ENCODE peak calls at places on chromosomes 16 and 17, in nine cellular contexts. Y is MM.1S; H is OCI-LY7; I is progenitor cell of endocrine pancreas; K is CD4-positive, alpha-beta T cell; L is endothelial cell; X is psoas muscle; T is astrocyte of the cerebellum; A is B cell. R is an unnamed sample.

GRCh38 chr16:11032922-11033291 is 88.5 kb downstream of the CLEC16A start:
- DNase-seq in Y (no peak), H (no peak), I (no peak), K (no peak), L (no peak), X (peak), T (no peak), A (no peak), R (no peak)

GRCh38 chr17:72943826-72944689 is 148.4 kb downstream of the SLC39A11 start:
- DNase-seq in Y (no peak), H (no peak), I (no peak), K (no peak), L (no peak), X (no peak), T (no peak), A (no peak), R (no peak)

GRCh38 chr16:69762843-69763556 is 868 bp downstream of the WWP2 start:
- DNase-seq in Y (peak), H (peak), I (no peak), K (no peak), L (no peak), X (no peak), T (no peak), A (no peak), R (no peak)

GRCh38 chr17:9414471-9414870 is 161.1 kb downstream of the STX8 start:
- DNase-seq in Y (peak), H (peak), I (no peak), K (no peak), L (no peak), X (no peak), T (no peak), A (no peak), R (no peak)

GRCh38 chr17:75756451-75757085 is 8.4 kb downstream of the GALK1 start:
- DNase-seq in Y (no peak), H (no peak), I (no peak), K (no peak), L (no peak), X (no peak), T (no peak), A (no peak), R (no peak)

GRCh38 chr17:8068736-8069586 is 18.6 kb downstream of the ALOX12B start:
- DNase-seq in Y (no peak), H (no peak), I (no peak), K (no peak), L (no peak), X (no peak), T (no peak), A (no peak), R (no peak)

GRCh38 chr17:77212081-77212832 is 71.5 kb downstream of the SEC14L1 start:
- DNase-seq in Y (peak), H (peak), I (no peak), K (no peak), L (no peak), X (no peak), T (no peak), A (peak), R (no peak)

GRCh38 chr16:83031524-83031923 is 404.8 kb downstream of the CDH13 start:
- DNase-seq in Y (no peak), H (no peak), I (no peak), K (no peak), L (no peak), X (no peak), T (no peak), A (no peak), R (no peak)

GRCh38 chr17:19867094-19867653 is 562 bp downstream of the ULK2 start:
- DNase-seq in Y (peak), H (peak), I (peak), K (peak), L (peak), X (peak), T (peak), A (no peak), R (peak)

GRCh38 chr17:75573540-75573957 is 14.1 kb upstream of the MYO15B start:
- DNase-seq in Y (no peak), H (no peak), I (no peak), K (no peak), L (no peak), X (no peak), T (no peak), A (peak), R (no peak)

GRCh38 chr16:77191259-77191969 is 424 bp downstream of the MON1B start:
- DNase-seq in Y (peak), H (peak), I (no peak), K (no peak), L (no peak), X (peak), T (no peak), A (no peak), R (peak)

DNA sequence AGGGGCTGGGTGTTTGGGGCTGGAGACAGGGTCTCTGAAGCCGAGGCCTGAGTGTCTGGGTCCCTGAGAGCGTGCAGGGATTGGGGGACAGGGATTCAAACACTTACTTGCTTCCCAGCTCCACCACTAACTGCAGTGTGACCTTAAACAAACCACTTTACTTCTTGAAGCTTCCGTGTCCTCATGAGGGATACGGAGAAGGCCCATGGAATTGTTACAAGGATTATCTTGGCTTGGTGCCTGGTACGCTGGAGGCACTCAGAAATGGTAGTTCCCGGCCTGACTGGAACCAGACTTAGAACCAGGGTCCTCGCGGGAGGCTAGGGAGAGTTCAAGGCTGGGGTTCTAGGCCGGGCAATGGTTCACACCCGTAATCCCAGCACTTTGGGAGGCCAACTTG is 2.9 kb upstream of the CXCL16 start:
- DNase-seq in Y (no peak), H (no peak), I (no peak), K (no peak), L (no peak), X (no peak), T (no peak), A (no peak), R (no peak)
- TF ChIP-seq CTCF in Y (no peak), H (no peak), I (no peak), K (no peak), L (no peak), X (no peak), T (no peak), A (no peak), R (no peak)

GRCh38 chr16:2786061-2786825 is 1.1 kb downstream of the PRSS33 start:
- DNase-seq in Y (no peak), H (no peak), I (no peak), K (no peak), L (no peak), X (no peak), T (no peak), A (no peak), R (no peak)

GRCh38 chr16:2784536-2785100 is 2.7 kb downstream of the PRSS33 start:
- DNase-seq in Y (no peak), H (no peak), I (no peak), K (no peak), L (no peak), X (no peak), T (no peak), A (no peak), R (no peak)

GRCh38 chr16:2786826-2787151 is 571 bp downstream of the PRSS33 start:
- DNase-seq in Y (no peak), H (no peak), I (no peak), K (no peak), L (no peak), X (no peak), T (no peak), A (no peak), R (no peak)

GRCh38 chr16:2783581-2784375 is 3.6 kb downstream of the PRSS33 start:
- DNase-seq in Y (no peak), H (no peak), I (no peak), K (no peak), L (no peak), X (no peak), T (no peak), A (no peak), R (no peak)

DNA sequence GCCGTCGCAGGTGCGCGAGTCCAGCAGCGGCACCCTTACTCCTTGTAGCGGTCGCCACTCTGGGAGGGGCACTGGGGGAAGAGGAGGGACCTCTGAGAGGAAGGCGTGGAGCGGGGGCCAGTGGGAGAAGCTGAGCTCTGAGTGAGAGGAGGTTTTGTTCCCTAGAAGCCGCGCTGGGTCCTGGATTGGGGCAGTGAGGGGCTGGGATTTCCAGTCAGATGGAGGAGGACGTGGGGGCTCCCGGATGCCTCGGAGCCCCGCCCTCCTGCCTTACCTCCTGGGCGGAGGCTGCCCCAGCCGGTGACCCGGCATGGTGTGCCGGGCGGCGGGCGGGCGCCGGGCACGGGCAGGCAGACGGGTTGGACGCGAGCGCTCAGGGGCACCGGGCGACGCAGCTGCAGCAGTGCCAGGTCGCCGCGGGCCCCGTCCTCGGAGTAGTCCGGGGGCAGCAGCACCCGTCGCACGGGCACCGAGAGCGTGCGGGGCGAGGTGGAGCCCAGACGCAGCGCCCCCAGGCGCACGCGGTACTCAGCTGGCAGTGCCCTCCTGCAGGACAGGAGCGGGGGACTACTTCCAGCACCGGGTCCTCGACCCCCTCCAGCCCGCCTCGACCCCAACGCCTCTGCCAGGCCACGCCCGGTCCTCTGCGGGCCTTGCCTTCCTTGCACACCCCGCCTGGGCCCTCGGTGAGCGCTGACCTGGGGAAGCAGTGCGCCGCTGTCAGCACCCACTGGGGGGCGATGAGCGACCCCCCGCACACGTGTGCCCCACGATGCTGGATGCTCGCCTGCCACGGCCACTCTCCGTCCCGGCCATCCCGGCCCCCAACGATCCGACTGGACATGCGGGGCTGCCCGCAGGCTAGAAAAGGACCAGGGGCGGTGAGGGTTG is 2.0 kb downstream of the PRSS33 start:
- DNase-seq in Y (no peak), H (no peak), I (no peak), K (no peak), L (no peak), X (no peak), T (no peak), A (no peak), R (no peak)
- TF ChIP-seq CTCF in Y (peak), H (peak), I (no peak), K (peak), L (no peak), X (no peak), T (no peak), A (no peak), R (no peak)

GRCh38 chr16:80280557-80280956 is 260.2 kb upstream of the DYNLRB2 start:
- DNase-seq in Y (no peak), H (no peak), I (no peak), K (no peak), L (no peak), X (no peak), T (no peak), A (no peak), R (no peak)

GRCh38 chr16:80273635-80274538 is 266.9 kb upstream of the DYNLRB2 start:
- DNase-seq in Y (no peak), H (no peak), I (no peak), K (no peak), L (no peak), X (no peak), T (no peak), A (no peak), R (no peak)

GRCh38 chr16:80274576-80275191 is 266.1 kb upstream of the DYNLRB2 start:
- DNase-seq in Y (no peak), H (no peak), I (no peak), K (no peak), L (no peak), X (no peak), T (peak), A (no peak), R (peak)

GRCh38 chr16:80277182-80277581 is 263.6 kb upstream of the DYNLRB2 start:
- DNase-seq in Y (no peak), H (no peak), I (no peak), K (no peak), L (no peak), X (no peak), T (no peak), A (no peak), R (no peak)
- TF ChIP-seq CTCF in Y (no peak), H (no peak), I (peak), K (no peak), L (no peak), X (no peak), T (no peak), A (no peak), R (no peak)

DNA sequence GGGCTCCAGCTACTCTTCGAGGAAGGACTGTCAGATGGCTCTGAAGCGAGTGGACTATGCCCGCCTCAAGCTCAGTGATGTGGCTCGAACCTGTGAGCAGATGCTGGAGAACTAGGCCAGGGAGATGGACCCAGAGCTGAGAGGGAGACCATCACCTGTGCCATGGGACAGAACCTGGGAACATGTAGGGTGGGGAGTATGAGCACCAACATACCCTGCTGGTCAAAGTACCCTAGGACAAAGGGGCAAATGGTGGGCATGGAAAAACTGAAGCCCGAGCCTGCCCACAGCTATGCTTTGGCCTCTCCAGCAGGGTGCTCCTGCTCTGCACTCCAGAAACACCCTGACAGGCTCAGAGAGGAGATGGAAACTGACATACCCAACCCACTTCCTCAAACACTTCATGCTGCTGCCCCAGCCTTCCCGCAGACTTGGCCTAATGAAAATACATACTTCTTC is 1.9 kb downstream of the MED11 start:
- DNase-seq in Y (peak), H (peak), I (no peak), K (no peak), L (no peak), X (no peak), T (no peak), A (peak), R (no peak)
- TF ChIP-seq CTCF in Y (peak), H (peak), I (peak), K (no peak), L (peak), X (no peak), T (no peak), A (peak), R (no peak)

GRCh38 chr17:17783121-17783824 is 53.5 kb downstream of the SREBF1 start:
- DNase-seq in Y (peak), H (peak), I (peak), K (peak), L (peak), X (peak), T (no peak), A (no peak), R (peak)

GRCh38 chr17:17783825-17784598 is 52.8 kb downstream of the SREBF1 start:
- DNase-seq in Y (no peak), H (peak), I (no peak), K (no peak), L (peak), X (peak), T (peak), A (peak), R (peak)

GRCh38 chr17:17785407-17785806 is 51.4 kb downstream of the SREBF1 start:
- DNase-seq in Y (no peak), H (no peak), I (no peak), K (no peak), L (no peak), X (peak), T (no peak), A (no peak), R (no peak)

GRCh38 chr17:17782425-17783120 is 54.2 kb downstream of the SREBF1 start:
- DNase-seq in Y (no peak), H (peak), I (peak), K (no peak), L (no peak), X (peak), T (no peak), A (no peak), R (peak)

GRCh38 chr17:17784599-17785264 is 52.1 kb downstream of the SREBF1 start:
- DNase-seq in Y (no peak), H (peak), I (no peak), K (no peak), L (no peak), X (peak), T (no peak), A (no peak), R (no peak)
- TF ChIP-seq CTCF in Y (peak), H (peak), I (peak), K (no peak), L (no peak), X (peak), T (peak), A (peak), R (no peak)

GRCh38 chr16:12706628-12707027 is 97.1 kb downstream of the CPPED1 start:
- DNase-seq in Y (no peak), H (no peak), I (no peak), K (no peak), L (no peak), X (no peak), T (no peak), A (no peak), R (no peak)
- TF ChIP-seq CTCF in Y (no peak), H (no peak), I (no peak), K (no peak), L (no peak), X (no peak), T (no peak), A (no peak), R (no peak)

DNA sequence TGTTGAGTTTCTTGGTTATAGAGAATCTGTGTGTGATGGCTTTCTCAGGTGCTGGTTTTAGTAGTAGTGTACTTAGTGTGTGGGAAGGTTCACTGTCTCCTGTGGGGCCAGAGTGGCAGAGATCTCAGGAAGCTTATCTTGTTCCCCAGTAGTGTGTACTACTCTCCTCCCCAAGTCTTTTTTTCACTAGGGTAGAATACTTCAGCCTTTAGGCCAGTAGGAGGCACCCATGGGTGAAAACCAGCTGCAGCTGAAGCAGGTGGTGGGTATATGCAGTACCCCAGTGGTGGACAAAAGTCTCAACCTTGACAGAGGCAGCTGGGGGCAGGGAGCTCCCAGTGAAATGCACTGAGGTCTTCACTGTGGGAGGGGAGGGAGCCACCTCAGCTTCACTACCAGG is 109.9 kb downstream of the PHKB start:
- DNase-seq in Y (no peak), H (no peak), I (no peak), K (no peak), L (no peak), X (no peak), T (no peak), A (no peak), R (no peak)
- TF ChIP-seq CTCF in Y (no peak), H (no peak), I (no peak), K (no peak), L (no peak), X (no peak), T (no peak), A (no peak), R (no peak)

DNA sequence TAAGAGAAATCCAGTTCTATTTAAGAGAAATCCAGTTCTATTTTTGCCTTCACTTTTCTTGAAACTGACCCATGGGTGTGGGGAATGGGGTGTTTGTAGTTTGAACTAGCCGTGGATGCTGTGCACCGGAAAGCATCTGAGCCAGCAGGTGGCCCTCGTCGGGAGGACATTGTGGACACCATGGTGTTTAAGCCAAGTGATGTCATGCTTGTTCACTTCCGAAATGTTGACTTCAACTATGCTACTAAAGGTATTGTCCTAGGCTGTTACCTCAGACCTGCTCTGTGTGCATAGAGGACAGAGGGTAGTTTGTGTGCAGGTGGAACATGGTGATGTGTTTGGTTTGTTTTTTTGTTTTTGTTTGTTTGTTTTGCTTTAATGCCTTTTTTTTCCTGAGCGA is 3.3 kb downstream of the ATXN2L start:
- DNase-seq in Y (no peak), H (no peak), I (no peak), K (no peak), L (no peak), X (no peak), T (no peak), A (no peak), R (no peak)
- TF ChIP-seq CTCF in Y (no peak), H (no peak), I (no peak), K (no peak), L (no peak), X (peak), T (no peak), A (no peak), R (no peak)

GRCh38 chr16:71461686-71462648 is at the start of gene ZNF23:
- DNase-seq in Y (peak), H (peak), I (peak), K (peak), L (peak), X (peak), T (peak), A (peak), R (peak)
- TF ChIP-seq CTCF in Y (no peak), H (peak), I (no peak), K (peak), L (no peak), X (peak), T (peak), A (peak), R (no peak)

R was measured in nephron progenitor cell.